ENCODE peak calls at places on chromosomes 3 and 15, in seven cellular contexts. One of them, this sample, is unnamed.

GRCh38 chr3:147493666-147494065 is 84.5 kb downstream of the ZIC1 start:
- DNase-seq in GM12878: no peak
- DNase-seq in HCT116: peak
- DNase-seq in SK-N-SH: no peak
- DNase-seq in H1: no peak
- DNase-seq in K562: no peak
- DNase-seq in HepG2: no peak
- DNase-seq in this sample: no peak

GRCh38 chr15:84907731-84908130 is 23.3 kb downstream of the SLC28A1 start:
- DNase-seq in GM12878: no peak
- DNase-seq in HCT116: no peak
- DNase-seq in SK-N-SH: no peak
- DNase-seq in H1: no peak
- DNase-seq in K562: no peak
- DNase-seq in HepG2: no peak
- DNase-seq in this sample: no peak

GRCh38 chr15:70167155-70167554 is 69.4 kb upstream of the TLE3 start:
- DNase-seq in GM12878: no peak
- DNase-seq in HCT116: no peak
- DNase-seq in SK-N-SH: no peak
- DNase-seq in H1: no peak
- DNase-seq in K562: no peak
- DNase-seq in HepG2: no peak
- DNase-seq in this sample: no peak

GRCh38 chr3:44058022-44058867 is 183.4 kb upstream of the TOPAZ1 start:
- DNase-seq in GM12878: peak
- DNase-seq in HCT116: no peak
- DNase-seq in SK-N-SH: no peak
- DNase-seq in H1: no peak
- DNase-seq in K562: no peak
- DNase-seq in HepG2: no peak
- DNase-seq in this sample: no peak

GRCh38 chr3:175484666-175485065 is 625.5 kb downstream of the NAALADL2 start:
- DNase-seq in GM12878: no peak
- DNase-seq in HCT116: no peak
- DNase-seq in SK-N-SH: no peak
- DNase-seq in H1: no peak
- DNase-seq in K562: no peak
- DNase-seq in HepG2: no peak
- DNase-seq in this sample: no peak

GRCh38 chr15:64630403-64631107 is 144.8 kb downstream of the RBPMS2 start:
- DNase-seq in GM12878: no peak
- DNase-seq in HCT116: no peak
- DNase-seq in SK-N-SH: no peak
- DNase-seq in H1: no peak
- DNase-seq in K562: peak
- DNase-seq in HepG2: no peak
- DNase-seq in this sample: no peak

GRCh38 chr3:39671600-39671999 is 137.8 kb upstream of the MYRIP start:
- DNase-seq in GM12878: no peak
- DNase-seq in HCT116: no peak
- DNase-seq in SK-N-SH: no peak
- DNase-seq in H1: no peak
- DNase-seq in K562: peak
- DNase-seq in HepG2: no peak
- DNase-seq in this sample: no peak

GRCh38 chr3:127288921-127289645 is 1.2 kb upstream of the PRR20G start:
- DNase-seq in GM12878: no peak
- DNase-seq in HCT116: no peak
- DNase-seq in SK-N-SH: no peak
- DNase-seq in H1: no peak
- DNase-seq in K562: no peak
- DNase-seq in HepG2: peak
- DNase-seq in this sample: no peak

GRCh38 chr3:94132777-94133176 is 69.9 kb downstream of the NSUN3 start:
- DNase-seq in GM12878: no peak
- DNase-seq in HCT116: no peak
- DNase-seq in SK-N-SH: no peak
- DNase-seq in H1: no peak
- DNase-seq in K562: no peak
- DNase-seq in HepG2: no peak
- DNase-seq in this sample: no peak

GRCh38 chr15:69548771-69549170 is 96.2 kb downstream of the RPLP1 start:
- DNase-seq in GM12878: no peak
- DNase-seq in HCT116: no peak
- DNase-seq in SK-N-SH: no peak
- DNase-seq in H1: no peak
- DNase-seq in K562: no peak
- DNase-seq in HepG2: no peak
- DNase-seq in this sample: no peak

GRCh38 chr3:132464066-132464465 is 46.8 kb downstream of the DNAJC13 start:
- DNase-seq in GM12878: no peak
- DNase-seq in HCT116: no peak
- DNase-seq in SK-N-SH: no peak
- DNase-seq in H1: no peak
- DNase-seq in K562: no peak
- DNase-seq in HepG2: no peak
- DNase-seq in this sample: no peak
- TF ChIP-seq JUND in GM12878: no peak
- TF ChIP-seq JUND in HCT116: no peak
- TF ChIP-seq JUND in SK-N-SH: peak
- TF ChIP-seq JUND in H1: no peak
- TF ChIP-seq JUND in K562: no peak
- TF ChIP-seq JUND in HepG2: no peak
- TF ChIP-seq JUND in this sample: no peak

GRCh38 chr15:60096157-60096556 is 92.0 kb downstream of the FOXB1 start:
- DNase-seq in GM12878: no peak
- DNase-seq in HCT116: no peak
- DNase-seq in SK-N-SH: no peak
- DNase-seq in H1: no peak
- DNase-seq in K562: no peak
- DNase-seq in HepG2: no peak
- DNase-seq in this sample: no peak
- TF ChIP-seq JUND in GM12878: no peak
- TF ChIP-seq JUND in HCT116: no peak
- TF ChIP-seq JUND in SK-N-SH: no peak
- TF ChIP-seq JUND in H1: no peak
- TF ChIP-seq JUND in K562: no peak
- TF ChIP-seq JUND in HepG2: no peak
- TF ChIP-seq JUND in this sample: no peak

DNA sequence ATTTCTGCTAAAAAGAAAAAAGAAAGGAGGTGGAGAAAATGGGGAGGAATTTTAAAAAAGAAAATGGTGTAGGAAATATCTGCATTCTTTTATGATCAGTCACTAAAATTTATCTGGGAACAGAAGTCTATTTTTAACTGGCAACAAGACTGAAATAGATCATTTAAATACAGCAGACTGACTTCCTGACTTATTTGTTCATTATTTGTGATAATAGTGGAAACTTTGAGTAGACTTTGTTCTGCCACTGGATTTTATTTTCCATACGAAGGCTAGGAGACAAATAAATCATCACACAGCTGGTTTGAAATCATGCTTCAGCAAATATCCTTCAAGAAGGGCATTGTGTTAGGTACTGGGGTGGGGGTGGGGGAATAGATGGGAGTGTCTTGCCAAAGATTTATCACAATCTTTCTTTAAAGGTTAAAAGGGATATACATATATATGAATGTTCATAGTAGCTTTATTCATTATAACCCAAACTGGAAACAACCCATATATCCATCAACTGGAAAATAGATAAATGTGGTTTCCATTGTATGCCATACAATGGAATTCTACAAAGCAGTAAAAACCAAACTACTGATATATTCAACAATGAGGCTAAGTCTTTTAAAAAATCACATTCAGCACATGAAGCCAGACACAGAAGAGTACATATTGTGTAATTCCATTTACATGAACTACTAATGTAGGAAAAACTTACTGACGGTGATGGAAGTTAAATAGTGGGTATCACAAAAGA is 4.7 kb upstream of the CLASP2 start:
- DNase-seq in GM12878: no peak
- DNase-seq in HCT116: no peak
- DNase-seq in SK-N-SH: no peak
- DNase-seq in H1: no peak
- DNase-seq in K562: no peak
- DNase-seq in HepG2: no peak
- DNase-seq in this sample: no peak
- TF ChIP-seq JUND in GM12878: no peak
- TF ChIP-seq JUND in HCT116: no peak
- TF ChIP-seq JUND in SK-N-SH: peak
- TF ChIP-seq JUND in H1: no peak
- TF ChIP-seq JUND in K562: no peak
- TF ChIP-seq JUND in HepG2: no peak
- TF ChIP-seq JUND in this sample: no peak

GRCh38 chr3:53824795-53825194 is 21.4 kb downstream of the CHDH start:
- DNase-seq in GM12878: no peak
- DNase-seq in HCT116: no peak
- DNase-seq in SK-N-SH: no peak
- DNase-seq in H1: no peak
- DNase-seq in K562: no peak
- DNase-seq in HepG2: no peak
- DNase-seq in this sample: no peak

GRCh38 chr3:53823956-53824320 is 22.3 kb downstream of the CHDH start:
- DNase-seq in GM12878: no peak
- DNase-seq in HCT116: no peak
- DNase-seq in SK-N-SH: no peak
- DNase-seq in H1: no peak
- DNase-seq in K562: no peak
- DNase-seq in HepG2: no peak
- DNase-seq in this sample: no peak

GRCh38 chr3:53821631-53822068 is 24.6 kb downstream of the CHDH start:
- DNase-seq in GM12878: no peak
- DNase-seq in HCT116: no peak
- DNase-seq in SK-N-SH: no peak
- DNase-seq in H1: no peak
- DNase-seq in K562: no peak
- DNase-seq in HepG2: no peak
- DNase-seq in this sample: no peak

GRCh38 chr3:53822331-53822741 is 23.9 kb downstream of the CHDH start:
- DNase-seq in GM12878: no peak
- DNase-seq in HCT116: no peak
- DNase-seq in SK-N-SH: no peak
- DNase-seq in H1: no peak
- DNase-seq in K562: no peak
- DNase-seq in HepG2: no peak
- DNase-seq in this sample: no peak

GRCh38 chr3:53823026-53823955 is 22.9 kb downstream of the CHDH start:
- DNase-seq in GM12878: no peak
- DNase-seq in HCT116: no peak
- DNase-seq in SK-N-SH: no peak
- DNase-seq in H1: no peak
- DNase-seq in K562: no peak
- DNase-seq in HepG2: no peak
- DNase-seq in this sample: no peak
- TF ChIP-seq JUND in GM12878: no peak
- TF ChIP-seq JUND in HCT116: no peak
- TF ChIP-seq JUND in SK-N-SH: no peak
- TF ChIP-seq JUND in H1: no peak
- TF ChIP-seq JUND in K562: no peak
- TF ChIP-seq JUND in HepG2: no peak
- TF ChIP-seq JUND in this sample: no peak

DNA sequence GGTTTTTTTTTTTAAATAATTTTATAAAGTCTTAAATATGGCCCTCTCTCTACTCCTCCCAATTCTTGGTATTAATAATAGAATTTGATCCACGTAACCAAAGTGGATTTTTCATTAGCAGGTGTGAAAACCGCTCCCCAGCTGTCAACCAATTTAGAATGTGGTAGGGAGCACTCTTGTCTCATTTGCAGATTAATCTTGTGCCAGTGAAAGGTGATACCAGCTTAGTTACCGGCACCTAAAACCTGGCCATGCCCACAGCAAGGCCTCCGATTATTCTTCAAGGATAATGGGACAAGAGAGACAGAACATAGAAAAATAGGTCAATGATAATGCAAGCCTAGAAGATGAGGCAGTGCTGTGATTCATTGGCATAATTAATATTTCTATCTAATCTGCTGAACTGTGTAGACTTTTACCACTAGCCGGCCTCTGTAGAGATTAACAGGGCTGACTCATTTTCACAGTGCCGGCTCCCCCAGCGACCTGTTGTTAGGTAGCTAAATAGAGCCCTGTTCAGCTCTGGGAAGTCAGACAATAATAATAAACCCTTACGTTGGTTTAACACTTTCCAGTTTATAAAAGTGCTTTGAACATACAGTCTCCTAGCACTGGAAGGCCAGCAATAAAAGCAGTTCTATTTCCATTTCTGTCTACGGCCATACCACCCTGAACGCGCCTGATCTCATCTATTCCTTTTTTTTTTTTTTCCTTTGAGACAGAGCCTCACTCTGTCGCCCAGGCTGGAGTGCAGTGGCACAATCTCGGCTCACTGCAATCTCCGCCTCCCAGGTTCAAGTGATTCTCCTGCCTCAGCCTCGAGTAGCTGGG is 102.9 kb downstream of the SHQ1 start:
- DNase-seq in GM12878: no peak
- DNase-seq in HCT116: no peak
- DNase-seq in SK-N-SH: no peak
- DNase-seq in H1: no peak
- DNase-seq in K562: peak
- DNase-seq in HepG2: no peak
- DNase-seq in this sample: peak
- TF ChIP-seq JUND in GM12878: no peak
- TF ChIP-seq JUND in HCT116: no peak
- TF ChIP-seq JUND in SK-N-SH: no peak
- TF ChIP-seq JUND in H1: no peak
- TF ChIP-seq JUND in K562: no peak
- TF ChIP-seq JUND in HepG2: no peak
- TF ChIP-seq JUND in this sample: no peak

DNA sequence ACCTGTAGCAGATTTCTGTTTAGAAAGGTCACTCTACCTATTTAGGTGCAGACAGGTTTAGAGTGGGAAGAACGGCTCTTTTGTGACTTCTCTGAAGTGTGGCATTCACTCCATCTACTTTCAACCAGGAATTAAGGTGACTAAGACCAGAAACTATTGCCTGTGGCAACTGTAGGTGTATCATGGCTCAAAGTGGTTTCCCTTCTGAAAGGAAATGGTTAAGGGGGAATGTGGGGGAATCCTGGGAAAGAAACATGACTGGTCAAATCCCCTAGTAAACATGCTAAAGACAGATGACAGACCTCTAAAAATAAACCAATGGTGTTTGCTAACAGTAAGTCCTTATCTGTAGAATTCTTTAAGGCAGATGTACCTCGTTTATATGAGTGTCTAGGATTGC is 57.0 kb downstream of the MEGF11 start:
- DNase-seq in GM12878: no peak
- DNase-seq in HCT116: peak
- DNase-seq in SK-N-SH: no peak
- DNase-seq in H1: no peak
- DNase-seq in K562: no peak
- DNase-seq in HepG2: no peak
- DNase-seq in this sample: no peak
- TF ChIP-seq JUND in GM12878: no peak
- TF ChIP-seq JUND in HCT116: no peak
- TF ChIP-seq JUND in SK-N-SH: no peak
- TF ChIP-seq JUND in H1: no peak
- TF ChIP-seq JUND in K562: no peak
- TF ChIP-seq JUND in HepG2: no peak
- TF ChIP-seq JUND in this sample: no peak

GRCh38 chr3:25542571-25543039 is 114.5 kb downstream of the RARB start:
- DNase-seq in GM12878: no peak
- DNase-seq in HCT116: no peak
- DNase-seq in SK-N-SH: no peak
- DNase-seq in H1: no peak
- DNase-seq in K562: no peak
- DNase-seq in HepG2: no peak
- DNase-seq in this sample: no peak
- TF ChIP-seq JUND in GM12878: no peak
- TF ChIP-seq JUND in HCT116: no peak
- TF ChIP-seq JUND in SK-N-SH: no peak
- TF ChIP-seq JUND in H1: no peak
- TF ChIP-seq JUND in K562: no peak
- TF ChIP-seq JUND in HepG2: no peak
- TF ChIP-seq JUND in this sample: no peak

This sample was measured in T47D.